ENCODE peak calls at places on chromosomes 5 and 9, in five cellular contexts. T is hepatic stellate cell, N is ovary, C is left kidney, M is heart right ventricle. H is an unnamed sample.

GRCh38 chr5:132807163-132807838 is 5.8 kb upstream of the SOWAHA start:
- DNase-seq in N (no peak), M (no peak), C (peak; percentile 70), T (no peak), H (no peak)

GRCh38 chr5:156896545-156896944 is 46.5 kb downstream of the PPP1R2B start:
- DNase-seq in M (no peak), C (no peak), N (no peak), T (no peak), H (no peak)

GRCh38 chr9:36258170-36258988 is at the start of gene GNE:
- DNase-seq in C (peak; percentile 99), T (peak; percentile 96), M (peak; percentile 99), N (peak; percentile 98), H (peak; percentile 99)

GRCh38 chr5:173772407-173773059 is 115.6 kb upstream of the CPEB4 start:
- DNase-seq in T (no peak), N (no peak), M (no peak), C (no peak), H (no peak)

GRCh38 chr9:109145062-109145461 is 22.0 kb downstream of the FRRS1L start:
- DNase-seq in T (no peak), C (no peak), N (no peak), M (no peak), H (no peak)

GRCh38 chr5:121596882-121597281 is 254.8 kb upstream of the FTMT start:
- DNase-seq in C (no peak), N (no peak), M (no peak), T (no peak), H (no peak)

GRCh38 chr5:61866930-61867329 is 439.1 kb upstream of the KIF2A start:
- DNase-seq in C (no peak), N (no peak), M (no peak), T (no peak), H (no peak)

GRCh38 chr5:94693043-94693822 is 74.8 kb downstream of the SLF1 start:
- DNase-seq in C (peak; percentile 78), T (no peak), N (no peak), M (no peak), H (no peak)

GRCh38 chr9:116695441-116695840 is 8.3 kb downstream of the TRIM32 start:
- DNase-seq in C (no peak), N (no peak), T (no peak), M (no peak), H (no peak)

GRCh38 chr9:134377976-134378375 is 51.7 kb downstream of the RXRA start:
- DNase-seq in M (peak; percentile 76), N (no peak), T (peak; percentile 63), C (no peak), H (peak; percentile 87)

GRCh38 chr5:54385994-54386393 is 69.5 kb upstream of the HSPB3 start:
- DNase-seq in N (no peak), T (no peak), M (no peak), C (peak; percentile 19), H (no peak)

GRCh38 chr5:84437673-84438315 is 53.1 kb upstream of the EDIL3 start:
- DNase-seq in M (no peak), C (no peak), N (no peak), T (peak; percentile 13), H (no peak)

H was measured in Right ventricle myocardium superior.